ENCODE peak calls at places on chromosomes 2 and 18, in seven cellular contexts. One of them, this sample, is unnamed.
A peak's percentile ranks its signal among the peaks of the same experiment; 100 is the strongest.

GRCh38 chr18:57331718-57332117 is 20.6 kb upstream of the ST8SIA3 start:
- DNase-seq in astrocyte of the cerebellum: no peak
- DNase-seq in pancreas: no peak
- DNase-seq in progenitor cell of endocrine pancreas: no peak
- DNase-seq in thoracic aorta: no peak
- DNase-seq in AG20443: no peak
- DNase-seq in germinal center: no peak
- DNase-seq in this sample: no peak

GRCh38 chr2:157087373-157088005 is 170.0 kb upstream of the GALNT5 start:
- DNase-seq in astrocyte of the cerebellum: no peak
- DNase-seq in pancreas: no peak
- DNase-seq in progenitor cell of endocrine pancreas: no peak
- DNase-seq in thoracic aorta: no peak
- DNase-seq in AG20443: peak; percentile 90
- DNase-seq in germinal center: no peak
- DNase-seq in this sample: no peak

GRCh38 chr18:13725566-13726227 is 661 bp downstream of the FAM210A start:
- DNase-seq in astrocyte of the cerebellum: no peak
- DNase-seq in pancreas: no peak
- DNase-seq in progenitor cell of endocrine pancreas: no peak
- DNase-seq in thoracic aorta: no peak
- DNase-seq in AG20443: no peak
- DNase-seq in germinal center: peak; percentile 26
- DNase-seq in this sample: no peak

GRCh38 chr2:112683550-112684414 is 37.0 kb upstream of the NT5DC4 start:
- DNase-seq in astrocyte of the cerebellum: no peak
- DNase-seq in pancreas: no peak
- DNase-seq in progenitor cell of endocrine pancreas: no peak
- DNase-seq in thoracic aorta: no peak
- DNase-seq in AG20443: no peak
- DNase-seq in germinal center: no peak
- DNase-seq in this sample: no peak

GRCh38 chr2:100969998-100970397 is 32.1 kb upstream of the RPL31 start:
- DNase-seq in astrocyte of the cerebellum: no peak
- DNase-seq in pancreas: no peak
- DNase-seq in progenitor cell of endocrine pancreas: no peak
- DNase-seq in thoracic aorta: no peak
- DNase-seq in AG20443: no peak
- DNase-seq in germinal center: no peak
- DNase-seq in this sample: no peak

GRCh38 chr2:207960090-207960489 is 65.2 kb downstream of the PLEKHM3 start:
- DNase-seq in astrocyte of the cerebellum: no peak
- DNase-seq in pancreas: no peak
- DNase-seq in progenitor cell of endocrine pancreas: no peak
- DNase-seq in thoracic aorta: no peak
- DNase-seq in AG20443: no peak
- DNase-seq in germinal center: no peak
- DNase-seq in this sample: no peak

GRCh38 chr2:135916232-135916631 is 40.0 kb upstream of the MCM6 start:
- DNase-seq in astrocyte of the cerebellum: peak; percentile 37
- DNase-seq in pancreas: no peak
- DNase-seq in progenitor cell of endocrine pancreas: no peak
- DNase-seq in thoracic aorta: no peak
- DNase-seq in AG20443: peak; percentile 14
- DNase-seq in germinal center: peak; percentile 30
- DNase-seq in this sample: no peak

GRCh38 chr18:3607309-3608098 is 157.5 kb downstream of the TGIF1 start:
- DNase-seq in astrocyte of the cerebellum: no peak
- DNase-seq in pancreas: no peak
- DNase-seq in progenitor cell of endocrine pancreas: no peak
- DNase-seq in thoracic aorta: no peak
- DNase-seq in AG20443: no peak
- DNase-seq in germinal center: no peak
- DNase-seq in this sample: no peak

GRCh38 chr18:3615374-3615773 is 165.4 kb downstream of the TGIF1 start:
- DNase-seq in astrocyte of the cerebellum: no peak
- DNase-seq in pancreas: no peak
- DNase-seq in progenitor cell of endocrine pancreas: no peak
- DNase-seq in thoracic aorta: no peak
- DNase-seq in AG20443: no peak
- DNase-seq in germinal center: no peak
- DNase-seq in this sample: no peak

GRCh38 chr2:12442627-12442928 is 274.2 kb upstream of the TRIB2 start:
- DNase-seq in astrocyte of the cerebellum: no peak
- DNase-seq in pancreas: no peak
- DNase-seq in progenitor cell of endocrine pancreas: no peak
- DNase-seq in thoracic aorta: no peak
- DNase-seq in AG20443: no peak
- DNase-seq in germinal center: no peak
- DNase-seq in this sample: no peak